ENCODE peak calls at places on chromosomes 5 and 9, in six cellular contexts. One of them, this sample, is unnamed.

GRCh38 chr5:150645070-150645700 is 4.7 kb downstream of the SYNPO start:
- DNase-seq in CD8-positive, alpha-beta T cell: no peak
- DNase-seq in GM06990: no peak
- DNase-seq in fibroblast of pulmonary artery: peak
- DNase-seq in vagina: no peak
- DNase-seq in choroid plexus epithelial cell: peak
- DNase-seq in this sample: no peak

GRCh38 chr5:10518352-10518751 is 45.5 kb upstream of the ANKRD33B start:
- DNase-seq in vagina: no peak
- DNase-seq in choroid plexus epithelial cell: peak
- DNase-seq in GM06990: no peak
- DNase-seq in CD8-positive, alpha-beta T cell: no peak
- DNase-seq in fibroblast of pulmonary artery: peak
- DNase-seq in this sample: no peak

GRCh38 chr5:135013947-135014570 is 20.0 kb downstream of the PITX1 start:
- DNase-seq in CD8-positive, alpha-beta T cell: no peak
- DNase-seq in vagina: peak
- DNase-seq in choroid plexus epithelial cell: no peak
- DNase-seq in GM06990: no peak
- DNase-seq in fibroblast of pulmonary artery: no peak
- DNase-seq in this sample: no peak

GRCh38 chr5:91443761-91444467 is 60.8 kb upstream of the ARRDC3 start:
- DNase-seq in choroid plexus epithelial cell: no peak
- DNase-seq in GM06990: no peak
- DNase-seq in vagina: no peak
- DNase-seq in fibroblast of pulmonary artery: no peak
- DNase-seq in CD8-positive, alpha-beta T cell: no peak
- DNase-seq in this sample: no peak

GRCh38 chr5:130155395-130155794 is 251.1 kb downstream of the CHSY3 start:
- DNase-seq in vagina: no peak
- DNase-seq in GM06990: no peak
- DNase-seq in fibroblast of pulmonary artery: no peak
- DNase-seq in choroid plexus epithelial cell: no peak
- DNase-seq in CD8-positive, alpha-beta T cell: no peak
- DNase-seq in this sample: no peak

GRCh38 chr5:90803376-90803775 is 244.8 kb downstream of the ADGRV1 start:
- DNase-seq in GM06990: no peak
- DNase-seq in choroid plexus epithelial cell: no peak
- DNase-seq in CD8-positive, alpha-beta T cell: no peak
- DNase-seq in fibroblast of pulmonary artery: no peak
- DNase-seq in vagina: no peak
- DNase-seq in this sample: no peak

GRCh38 chr5:10528056-10528816 is 35.6 kb upstream of the ANKRD33B start:
- DNase-seq in fibroblast of pulmonary artery: no peak
- DNase-seq in GM06990: no peak
- DNase-seq in vagina: no peak
- DNase-seq in choroid plexus epithelial cell: peak
- DNase-seq in CD8-positive, alpha-beta T cell: no peak
- DNase-seq in this sample: no peak

GRCh38 chr9:132018957-132019405 is 60.7 kb downstream of the MED27 start:
- DNase-seq in fibroblast of pulmonary artery: peak
- DNase-seq in CD8-positive, alpha-beta T cell: no peak
- DNase-seq in GM06990: no peak
- DNase-seq in choroid plexus epithelial cell: no peak
- DNase-seq in vagina: no peak
- DNase-seq in this sample: no peak

GRCh38 chr9:86788456-86788855 is 158.8 kb downstream of the GAS1 start:
- DNase-seq in fibroblast of pulmonary artery: no peak
- DNase-seq in choroid plexus epithelial cell: peak
- DNase-seq in GM06990: no peak
- DNase-seq in vagina: no peak
- DNase-seq in CD8-positive, alpha-beta T cell: no peak
- DNase-seq in this sample: no peak

GRCh38 chr9:110638381-110638954 is 30.1 kb upstream of the MUSK start:
- DNase-seq in choroid plexus epithelial cell: peak
- DNase-seq in GM06990: no peak
- DNase-seq in vagina: no peak
- DNase-seq in fibroblast of pulmonary artery: peak
- DNase-seq in CD8-positive, alpha-beta T cell: no peak
- DNase-seq in this sample: no peak

GRCh38 chr5:158385982-158386381 is 527.0 kb upstream of the CLINT1 start:
- DNase-seq in choroid plexus epithelial cell: no peak
- DNase-seq in CD8-positive, alpha-beta T cell: no peak
- DNase-seq in GM06990: no peak
- DNase-seq in vagina: no peak
- DNase-seq in fibroblast of pulmonary artery: no peak
- DNase-seq in this sample: no peak

GRCh38 chr5:11854926-11855325 is 49.3 kb downstream of the CTNND2 start:
- DNase-seq in CD8-positive, alpha-beta T cell: no peak
- DNase-seq in GM06990: no peak
- DNase-seq in fibroblast of pulmonary artery: no peak
- DNase-seq in choroid plexus epithelial cell: no peak
- DNase-seq in vagina: no peak
- DNase-seq in this sample: no peak

GRCh38 chr9:32180597-32180996 is 203.8 kb upstream of the ACO1 start:
- DNase-seq in choroid plexus epithelial cell: no peak
- DNase-seq in CD8-positive, alpha-beta T cell: no peak
- DNase-seq in fibroblast of pulmonary artery: no peak
- DNase-seq in vagina: no peak
- DNase-seq in GM06990: no peak
- DNase-seq in this sample: no peak

GRCh38 chr9:126108240-126108639 is 218.4 kb upstream of the MVB12B start:
- DNase-seq in choroid plexus epithelial cell: peak
- DNase-seq in fibroblast of pulmonary artery: peak
- DNase-seq in CD8-positive, alpha-beta T cell: no peak
- DNase-seq in GM06990: no peak
- DNase-seq in vagina: no peak
- DNase-seq in this sample: no peak

GRCh38 chr5:88687253-88687955 is 195.6 kb downstream of the MEF2C start:
- DNase-seq in GM06990: no peak
- DNase-seq in fibroblast of pulmonary artery: no peak
- DNase-seq in choroid plexus epithelial cell: no peak
- DNase-seq in CD8-positive, alpha-beta T cell: no peak
- DNase-seq in vagina: no peak
- DNase-seq in this sample: no peak

GRCh38 chr9:91776409-91777365 is 173.3 kb downstream of the ROR2 start:
- DNase-seq in choroid plexus epithelial cell: peak
- DNase-seq in GM06990: no peak
- DNase-seq in vagina: peak
- DNase-seq in CD8-positive, alpha-beta T cell: no peak
- DNase-seq in fibroblast of pulmonary artery: peak
- DNase-seq in this sample: no peak

GRCh38 chr9:91777437-91777836 is 172.6 kb downstream of the ROR2 start:
- DNase-seq in vagina: no peak
- DNase-seq in GM06990: no peak
- DNase-seq in fibroblast of pulmonary artery: peak
- DNase-seq in choroid plexus epithelial cell: peak
- DNase-seq in CD8-positive, alpha-beta T cell: no peak
- DNase-seq in this sample: no peak

GRCh38 chr9:91778031-91778430 is 172.0 kb downstream of the ROR2 start:
- DNase-seq in fibroblast of pulmonary artery: no peak
- DNase-seq in GM06990: no peak
- DNase-seq in choroid plexus epithelial cell: no peak
- DNase-seq in vagina: peak
- DNase-seq in CD8-positive, alpha-beta T cell: no peak
- DNase-seq in this sample: no peak

GRCh38 chr9:91775011-91775707 is 174.9 kb downstream of the ROR2 start:
- DNase-seq in CD8-positive, alpha-beta T cell: peak
- DNase-seq in vagina: peak
- DNase-seq in GM06990: peak
- DNase-seq in choroid plexus epithelial cell: peak
- DNase-seq in fibroblast of pulmonary artery: peak
- DNase-seq in this sample: peak

GRCh38 chr9:91775708-91776028 is 174.4 kb downstream of the ROR2 start:
- DNase-seq in choroid plexus epithelial cell: no peak
- DNase-seq in CD8-positive, alpha-beta T cell: no peak
- DNase-seq in vagina: no peak
- DNase-seq in fibroblast of pulmonary artery: no peak
- DNase-seq in GM06990: no peak
- DNase-seq in this sample: no peak
- TF ChIP-seq CTCF in choroid plexus epithelial cell: no peak
- TF ChIP-seq CTCF in CD8-positive, alpha-beta T cell: peak
- TF ChIP-seq CTCF in vagina: no peak
- TF ChIP-seq CTCF in fibroblast of pulmonary artery: no peak
- TF ChIP-seq CTCF in GM06990: no peak
- TF ChIP-seq CTCF in this sample: no peak

GRCh38 chr9:122463828-122464632 is 13.7 kb downstream of the OR1J1 start:
- DNase-seq in fibroblast of pulmonary artery: no peak
- DNase-seq in choroid plexus epithelial cell: peak
- DNase-seq in vagina: no peak
- DNase-seq in CD8-positive, alpha-beta T cell: no peak
- DNase-seq in GM06990: no peak
- DNase-seq in this sample: peak
- H3K4me3 ChIP-seq in fibroblast of pulmonary artery: peak
- H3K4me3 ChIP-seq in choroid plexus epithelial cell: no peak
- H3K4me3 ChIP-seq in vagina: peak
- H3K4me3 ChIP-seq in CD8-positive, alpha-beta T cell: peak
- H3K4me3 ChIP-seq in GM06990: peak
- H3K4me3 ChIP-seq in this sample: peak

GRCh38 chr5:132821791-132822190 is 8.7 kb downstream of the SHROOM1 start:
- DNase-seq in CD8-positive, alpha-beta T cell: no peak
- DNase-seq in fibroblast of pulmonary artery: no peak
- DNase-seq in vagina: no peak
- DNase-seq in GM06990: no peak
- DNase-seq in choroid plexus epithelial cell: no peak
- DNase-seq in this sample: no peak

GRCh38 chr5:132824426-132824825 is 6.0 kb downstream of the SHROOM1 start:
- DNase-seq in GM06990: no peak
- DNase-seq in fibroblast of pulmonary artery: no peak
- DNase-seq in choroid plexus epithelial cell: no peak
- DNase-seq in vagina: no peak
- DNase-seq in CD8-positive, alpha-beta T cell: no peak
- DNase-seq in this sample: no peak

GRCh38 chr5:132823481-132824050 is 6.9 kb downstream of the SHROOM1 start:
- DNase-seq in fibroblast of pulmonary artery: no peak
- DNase-seq in CD8-positive, alpha-beta T cell: no peak
- DNase-seq in choroid plexus epithelial cell: no peak
- DNase-seq in GM06990: no peak
- DNase-seq in vagina: no peak
- DNase-seq in this sample: no peak

GRCh38 chr5:132821350-132821749 is 8.2 kb downstream of the SOWAHA start:
- DNase-seq in vagina: no peak
- DNase-seq in GM06990: no peak
- DNase-seq in choroid plexus epithelial cell: no peak
- DNase-seq in fibroblast of pulmonary artery: no peak
- DNase-seq in CD8-positive, alpha-beta T cell: no peak
- DNase-seq in this sample: no peak

GRCh38 chr5:132822650-132823480 is 7.6 kb downstream of the SHROOM1 start:
- DNase-seq in CD8-positive, alpha-beta T cell: no peak
- DNase-seq in vagina: no peak
- DNase-seq in choroid plexus epithelial cell: peak
- DNase-seq in GM06990: peak
- DNase-seq in fibroblast of pulmonary artery: peak
- DNase-seq in this sample: no peak
- TF ChIP-seq CTCF in CD8-positive, alpha-beta T cell: no peak
- TF ChIP-seq CTCF in vagina: no peak
- TF ChIP-seq CTCF in choroid plexus epithelial cell: peak
- TF ChIP-seq CTCF in GM06990: no peak
- TF ChIP-seq CTCF in fibroblast of pulmonary artery: no peak
- TF ChIP-seq CTCF in this sample: no peak

DNA sequence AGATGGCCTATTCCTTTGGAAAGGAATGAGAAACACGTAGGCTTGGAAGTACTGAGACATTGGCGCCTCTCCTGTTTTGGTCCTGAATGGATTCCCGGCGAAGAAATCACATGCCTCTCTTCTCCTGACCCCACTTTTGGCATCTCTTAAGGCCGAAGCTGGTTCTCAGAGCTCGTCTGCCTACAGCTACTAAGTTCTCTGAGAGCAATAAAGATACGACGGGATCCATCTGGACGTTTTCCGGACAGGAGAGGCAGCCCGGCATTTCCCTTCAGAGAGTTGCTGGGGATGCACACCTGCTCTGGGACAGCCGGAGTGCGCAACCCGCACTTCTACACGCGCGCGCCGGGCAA is 336.8 kb upstream of the PUM3 start:
- DNase-seq in CD8-positive, alpha-beta T cell: no peak
- DNase-seq in vagina: no peak
- DNase-seq in choroid plexus epithelial cell: no peak
- DNase-seq in GM06990: no peak
- DNase-seq in fibroblast of pulmonary artery: no peak
- DNase-seq in this sample: no peak
- H3K4me3 ChIP-seq in CD8-positive, alpha-beta T cell: no peak
- H3K4me3 ChIP-seq in vagina: peak
- H3K4me3 ChIP-seq in choroid plexus epithelial cell: no peak
- H3K4me3 ChIP-seq in GM06990: no peak
- H3K4me3 ChIP-seq in fibroblast of pulmonary artery: no peak
- H3K4me3 ChIP-seq in this sample: no peak

GRCh38 chr5:61942462-61943049 is 363.4 kb upstream of the KIF2A start:
- DNase-seq in GM06990: no peak
- DNase-seq in CD8-positive, alpha-beta T cell: no peak
- DNase-seq in choroid plexus epithelial cell: no peak
- DNase-seq in vagina: no peak
- DNase-seq in fibroblast of pulmonary artery: no peak
- DNase-seq in this sample: no peak

GRCh38 chr5:61943718-61944117 is 362.3 kb upstream of the KIF2A start:
- DNase-seq in vagina: no peak
- DNase-seq in GM06990: no peak
- DNase-seq in fibroblast of pulmonary artery: no peak
- DNase-seq in CD8-positive, alpha-beta T cell: no peak
- DNase-seq in choroid plexus epithelial cell: no peak
- DNase-seq in this sample: no peak

GRCh38 chr5:61941637-61942036 is 364.4 kb upstream of the KIF2A start:
- DNase-seq in CD8-positive, alpha-beta T cell: no peak
- DNase-seq in vagina: no peak
- DNase-seq in choroid plexus epithelial cell: no peak
- DNase-seq in GM06990: no peak
- DNase-seq in fibroblast of pulmonary artery: no peak
- DNase-seq in this sample: no peak
- TF ChIP-seq CTCF in CD8-positive, alpha-beta T cell: no peak
- TF ChIP-seq CTCF in vagina: no peak
- TF ChIP-seq CTCF in choroid plexus epithelial cell: no peak
- TF ChIP-seq CTCF in GM06990: no peak
- TF ChIP-seq CTCF in fibroblast of pulmonary artery: no peak
- TF ChIP-seq CTCF in this sample: no peak

GRCh38 chr9:33295571-33295970 is 5.3 kb downstream of the NFX1 start:
- DNase-seq in fibroblast of pulmonary artery: no peak
- DNase-seq in vagina: no peak
- DNase-seq in GM06990: peak
- DNase-seq in choroid plexus epithelial cell: no peak
- DNase-seq in CD8-positive, alpha-beta T cell: no peak
- DNase-seq in this sample: peak
- H3K4me3 ChIP-seq in fibroblast of pulmonary artery: no peak
- H3K4me3 ChIP-seq in vagina: no peak
- H3K4me3 ChIP-seq in GM06990: peak
- H3K4me3 ChIP-seq in choroid plexus epithelial cell: no peak
- H3K4me3 ChIP-seq in CD8-positive, alpha-beta T cell: no peak
- H3K4me3 ChIP-seq in this sample: peak

GRCh38 chr9:38017149-38017884 is 51.7 kb downstream of the SHB start:
- DNase-seq in vagina: no peak
- DNase-seq in GM06990: no peak
- DNase-seq in CD8-positive, alpha-beta T cell: no peak
- DNase-seq in fibroblast of pulmonary artery: peak
- DNase-seq in choroid plexus epithelial cell: peak
- DNase-seq in this sample: no peak
- TF ChIP-seq CTCF in vagina: no peak
- TF ChIP-seq CTCF in GM06990: no peak
- TF ChIP-seq CTCF in CD8-positive, alpha-beta T cell: no peak
- TF ChIP-seq CTCF in fibroblast of pulmonary artery: no peak
- TF ChIP-seq CTCF in choroid plexus epithelial cell: peak
- TF ChIP-seq CTCF in this sample: no peak